ENCODE peak calls at places on chromosomes 5 and 9, in eight cellular contexts. One of them, this sample, is unnamed.
A peak's percentile ranks its signal among the peaks of the same experiment; 100 is the strongest.

GRCh38 chr5:119274767-119275130 is 81.1 kb upstream of the TNFAIP8 start:
- DNase-seq in mucosa of gallbladder: no peak
- DNase-seq in HCT116: peak; percentile 18
- DNase-seq in T-cell: no peak
- DNase-seq in HTR-8/SVneo: peak; percentile 36
- DNase-seq in hippocampal formation: no peak
- DNase-seq in AG08396: peak; percentile 18
- DNase-seq in tibial nerve: no peak
- DNase-seq in this sample: peak; percentile 78

GRCh38 chr9:135796784-135797462 is 94.9 kb downstream of the KCNT1 start:
- DNase-seq in AG08396: no peak
- DNase-seq in tibial nerve: no peak
- DNase-seq in HCT116: no peak
- DNase-seq in hippocampal formation: no peak
- DNase-seq in mucosa of gallbladder: no peak
- DNase-seq in T-cell: no peak
- DNase-seq in HTR-8/SVneo: no peak
- DNase-seq in this sample: no peak

GRCh38 chr9:124423591-124423990 is 8.3 kb upstream of the PSMB7 start:
- DNase-seq in T-cell: no peak
- DNase-seq in tibial nerve: no peak
- DNase-seq in HCT116: no peak
- DNase-seq in mucosa of gallbladder: no peak
- DNase-seq in hippocampal formation: no peak
- DNase-seq in HTR-8/SVneo: no peak
- DNase-seq in AG08396: no peak
- DNase-seq in this sample: no peak

GRCh38 chr5:32506809-32507208 is 62.3 kb upstream of the ZFR start:
- DNase-seq in HTR-8/SVneo: no peak
- DNase-seq in mucosa of gallbladder: no peak
- DNase-seq in HCT116: no peak
- DNase-seq in AG08396: peak; percentile 44
- DNase-seq in hippocampal formation: no peak
- DNase-seq in tibial nerve: no peak
- DNase-seq in T-cell: no peak
- DNase-seq in this sample: peak; percentile 98

GRCh38 chr5:4643190-4643589 is 496.9 kb upstream of the ADAMTS16 start:
- DNase-seq in HCT116: no peak
- DNase-seq in hippocampal formation: no peak
- DNase-seq in AG08396: no peak
- DNase-seq in mucosa of gallbladder: no peak
- DNase-seq in HTR-8/SVneo: no peak
- DNase-seq in T-cell: no peak
- DNase-seq in tibial nerve: no peak
- DNase-seq in this sample: no peak

GRCh38 chr9:94864183-94864582 is 137.7 kb downstream of the AOPEP start:
- DNase-seq in AG08396: no peak
- DNase-seq in HTR-8/SVneo: no peak
- DNase-seq in HCT116: no peak
- DNase-seq in tibial nerve: no peak
- DNase-seq in T-cell: no peak
- DNase-seq in mucosa of gallbladder: no peak
- DNase-seq in hippocampal formation: no peak
- DNase-seq in this sample: no peak

GRCh38 chr5:150158170-150158949 is 2.7 kb upstream of the PDGFRB start:
- DNase-seq in hippocampal formation: no peak
- DNase-seq in mucosa of gallbladder: no peak
- DNase-seq in HTR-8/SVneo: no peak
- DNase-seq in T-cell: no peak
- DNase-seq in HCT116: no peak
- DNase-seq in AG08396: no peak
- DNase-seq in tibial nerve: no peak
- DNase-seq in this sample: peak; percentile 72

GRCh38 chr9:86550411-86550810 is 196.2 kb upstream of the TUT7 start:
- DNase-seq in hippocampal formation: no peak
- DNase-seq in HTR-8/SVneo: no peak
- DNase-seq in HCT116: no peak
- DNase-seq in AG08396: no peak
- DNase-seq in tibial nerve: no peak
- DNase-seq in T-cell: no peak
- DNase-seq in mucosa of gallbladder: no peak
- DNase-seq in this sample: peak; percentile 69

GRCh38 chr5:63960646-63961045 is 1.6 kb downstream of the HTR1A start:
- DNase-seq in hippocampal formation: no peak
- DNase-seq in T-cell: no peak
- DNase-seq in AG08396: no peak
- DNase-seq in mucosa of gallbladder: no peak
- DNase-seq in tibial nerve: no peak
- DNase-seq in HTR-8/SVneo: no peak
- DNase-seq in HCT116: no peak
- DNase-seq in this sample: no peak

GRCh38 chr9:133238851-133239532 is 29.9 kb upstream of the OBP2B start:
- DNase-seq in HCT116: peak; percentile 88
- DNase-seq in tibial nerve: peak; percentile 38
- DNase-seq in hippocampal formation: no peak
- DNase-seq in HTR-8/SVneo: peak; percentile 27
- DNase-seq in AG08396: peak; percentile 87
- DNase-seq in mucosa of gallbladder: peak; percentile 63
- DNase-seq in T-cell: peak; percentile 62
- DNase-seq in this sample: peak; percentile 53

GRCh38 chr5:141821430-141821925 is 56.7 kb downstream of the PCDH1 start:
- DNase-seq in HTR-8/SVneo: peak; percentile 45
- DNase-seq in HCT116: peak; percentile 71
- DNase-seq in AG08396: peak; percentile 86
- DNase-seq in hippocampal formation: peak; percentile 87
- DNase-seq in mucosa of gallbladder: no peak
- DNase-seq in T-cell: no peak
- DNase-seq in tibial nerve: no peak
- DNase-seq in this sample: peak; percentile 83

GRCh38 chr5:38497946-38498345 is 58.5 kb downstream of the LIFR start:
- DNase-seq in tibial nerve: no peak
- DNase-seq in HTR-8/SVneo: peak; percentile 29
- DNase-seq in T-cell: no peak
- DNase-seq in hippocampal formation: no peak
- DNase-seq in HCT116: peak; percentile 12
- DNase-seq in mucosa of gallbladder: no peak
- DNase-seq in AG08396: no peak
- DNase-seq in this sample: peak; percentile 45

GRCh38 chr9:20043035-20043434 is 254.2 kb upstream of the SLC24A2 start:
- DNase-seq in AG08396: no peak
- DNase-seq in T-cell: no peak
- DNase-seq in mucosa of gallbladder: no peak
- DNase-seq in HTR-8/SVneo: no peak
- DNase-seq in hippocampal formation: no peak
- DNase-seq in tibial nerve: no peak
- DNase-seq in HCT116: no peak
- DNase-seq in this sample: no peak

This sample was measured in fibroblast of mammary gland.